ENCODE peak calls at places on chromosomes 16 and 17, in eight cellular contexts. P, K, V, T, G, E, M and S are unnamed samples.

GRCh38 chr16:19179890-19180490 is 11.9 kb downstream of the SYT17 start:
- DNase-seq in P (no peak), K (no peak), V (peak), T (peak), G (peak), E (no peak), M (peak), S (peak)

GRCh38 chr17:1100382-1100781 is 79.4 kb downstream of the ABR start:
- DNase-seq in P (no peak), K (no peak), V (no peak), T (no peak), G (no peak), E (no peak), M (no peak), S (peak)

GRCh38 chr17:75205037-75205792 is at the start of gene NUP85:
- DNase-seq in P (peak), K (peak), V (peak), T (peak), G (peak), E (peak), M (peak), S (peak)

GRCh38 chr17:36888236-36888957 is 48.9 kb upstream of the LHX1 start:
- DNase-seq in P (no peak), K (no peak), V (no peak), T (no peak), G (no peak), E (peak), M (no peak), S (no peak)

GRCh38 chr17:33531311-33531710 is 238.2 kb upstream of the ASIC2 start:
- DNase-seq in P (no peak), K (no peak), V (no peak), T (no peak), G (no peak), E (no peak), M (no peak), S (no peak)

GRCh38 chr16:16038950-16039349 is 89.5 kb downstream of the ABCC1 start:
- DNase-seq in P (no peak), K (no peak), V (no peak), T (no peak), G (no peak), E (no peak), M (no peak), S (no peak)

GRCh38 chr17:58560511-58560910 is 46.1 kb upstream of the MTMR4 start:
- DNase-seq in P (no peak), K (no peak), V (no peak), T (no peak), G (no peak), E (peak), M (no peak), S (no peak)

GRCh38 chr16:48537909-48538745 is 71.9 kb downstream of the N4BP1 start:
- DNase-seq in P (no peak), K (no peak), V (no peak), T (peak), G (peak), E (peak), M (peak), S (peak)

GRCh38 chr17:28553000-28553505 is 629 bp upstream of the UNC119 start:
- DNase-seq in P (no peak), K (no peak), V (no peak), T (no peak), G (no peak), E (peak), M (no peak), S (no peak)

GRCh38 chr17:4375039-4375748 is 8.7 kb upstream of the UBE2G1 start:
- DNase-seq in P (peak), K (no peak), V (peak), T (no peak), G (no peak), E (no peak), M (no peak), S (no peak)

GRCh38 chr16:49542391-49542891 is 168.8 kb downstream of the C16orf78 start:
- DNase-seq in P (no peak), K (no peak), V (no peak), T (no peak), G (no peak), E (peak), M (no peak), S (no peak)

GRCh38 chr17:63163158-63163520 is 197.1 kb downstream of the TANC2 start:
- DNase-seq in P (no peak), K (no peak), V (no peak), T (no peak), G (no peak), E (no peak), M (no peak), S (no peak)

GRCh38 chr16:19085679-19086200 is 18.3 kb downstream of the COQ7 start:
- DNase-seq in P (no peak), K (no peak), V (no peak), T (no peak), G (no peak), E (no peak), M (no peak), S (no peak)

GRCh38 chr17:41167561-41167960 is 460 bp downstream of the KRTAP4-3 start:
- DNase-seq in P (no peak), K (no peak), V (no peak), T (no peak), G (no peak), E (no peak), M (no peak), S (no peak)

GRCh38 chr17:2394775-2395191 is 6.1 kb downstream of the MNT start:
- DNase-seq in P (no peak), K (no peak), V (no peak), T (no peak), G (no peak), E (no peak), M (no peak), S (peak)

GRCh38 chr17:18160128-18160856 is 23.3 kb upstream of the ALKBH5 start:
- DNase-seq in P (no peak), K (no peak), V (no peak), T (no peak), G (no peak), E (no peak), M (no peak), S (no peak)

GRCh38 chr16:59697236-59697635 is 963.1 kb upstream of the GOT2 start:
- DNase-seq in P (no peak), K (no peak), V (no peak), T (no peak), G (no peak), E (no peak), M (no peak), S (no peak)

GRCh38 chr17:66580178-66580577 is 254.7 kb upstream of the CACNG5 start:
- DNase-seq in P (no peak), K (no peak), V (no peak), T (no peak), G (peak), E (no peak), M (peak), S (peak)